ENCODE peak calls at places on chromosomes 6 and 20, in seven cellular contexts. Y is sigmoid colon, G is ovary, V is OCI-LY7, K is choroid plexus epithelial cell, P is HFF-Myc, H is H7. C is an unnamed sample.

GRCh38 chr6:120378582-120379220 is 955.6 kb downstream of the TBC1D32 start:
- DNase-seq in G (no peak), K (peak; percentile 26), P (no peak), Y (no peak), V (peak; percentile 64), H (peak; percentile 28), C (no peak)

GRCh38 chr20:62764156-62764935 is 31.9 kb upstream of the MRGBP start:
- DNase-seq in H (no peak), G (no peak), P (no peak), Y (no peak), V (no peak), K (no peak), C (no peak)

GRCh38 chr20:7459123-7459522 is 481.1 kb downstream of the HAO1 start:
- DNase-seq in Y (no peak), V (no peak), K (peak; percentile 50), G (no peak), P (no peak), H (no peak), C (no peak)

GRCh38 chr6:17336425-17336824 is 55.3 kb downstream of the RBM24 start:
- DNase-seq in Y (no peak), P (peak; percentile 65), H (no peak), V (no peak), K (peak; percentile 67), G (no peak), C (no peak)

GRCh38 chr20:19275630-19276071 is 63.2 kb downstream of the SLC24A3 start:
- DNase-seq in H (no peak), V (no peak), G (peak; percentile 87), P (no peak), K (peak; percentile 88), Y (peak; percentile 93), C (no peak)

GRCh38 chr20:39036851-39037250 is 74.7 kb downstream of the DHX35 start:
- DNase-seq in V (no peak), K (no peak), H (no peak), G (no peak), P (no peak), Y (peak; percentile 73), C (no peak)

GRCh38 chr20:18166939-18167338 is 29.3 kb downstream of the KAT14 start:
- DNase-seq in H (no peak), G (no peak), K (no peak), V (peak; percentile 3), Y (no peak), P (no peak), C (no peak)

GRCh38 chr6:45586216-45587171 is 208.8 kb upstream of the SUPT3H start:
- DNase-seq in K (no peak), P (no peak), G (no peak), Y (no peak), V (peak; percentile 9), H (peak; percentile 17), C (no peak)

GRCh38 chr20:1377984-1378742 is 14.7 kb downstream of the FKBP1A start:
- DNase-seq in V (no peak), G (no peak), H (no peak), Y (no peak), P (no peak), K (peak; percentile 50), C (no peak)

GRCh38 chr6:137823826-137824501 is 43.1 kb upstream of the TNFAIP3 start:
- DNase-seq in P (peak; percentile 9), K (peak; percentile 71), V (no peak), H (no peak), Y (peak; percentile 93), G (peak; percentile 52), C (peak; percentile 23)

GRCh38 chr20:45840700-45841198 is 7.2 kb downstream of the SNX21 start:
- DNase-seq in Y (no peak), G (no peak), H (no peak), K (no peak), V (no peak), P (no peak), C (no peak)

GRCh38 chr6:41581381-41581991 is 35.3 kb downstream of the FOXP4 start:
- DNase-seq in K (peak; percentile 89), Y (peak; percentile 80), P (no peak), G (no peak), V (no peak), H (no peak), C (no peak)

GRCh38 chr6:71392286-71392685 is 103.7 kb downstream of the OGFRL1 start:
- DNase-seq in K (no peak), P (no peak), H (no peak), Y (no peak), G (no peak), V (no peak), C (no peak)

GRCh38 chr6:56683882-56684281 is 41.2 kb upstream of the DST start:
- DNase-seq in K (peak; percentile 88), V (no peak), G (no peak), H (no peak), P (no peak), Y (no peak), C (peak; percentile 69)

GRCh38 chr6:159695984-159696383 is 2.9 kb upstream of the SOD2 start:
- DNase-seq in K (no peak), P (no peak), H (no peak), G (no peak), Y (no peak), V (no peak), C (no peak)

GRCh38 chr6:105210932-105211531 is 31.2 kb upstream of the POPDC3 start:
- DNase-seq in H (no peak), V (no peak), K (no peak), G (no peak), Y (no peak), P (no peak), C (no peak)

GRCh38 chr6:121600389-121601233 is 165.2 kb downstream of the GJA1 start:
- DNase-seq in H (no peak), K (peak; percentile 27), G (no peak), P (no peak), V (no peak), Y (no peak), C (no peak)

GRCh38 chr20:35305682-35306556 is 13.7 kb upstream of the FAM83C start:
- DNase-seq in P (peak; percentile 95), G (no peak), Y (no peak), H (no peak), K (peak; percentile 99), V (no peak), C (peak; percentile 97)

GRCh38 chr6:150627154-150627553 is 27.5 kb downstream of the PLEKHG1 start:
- DNase-seq in H (no peak), G (no peak), K (no peak), Y (no peak), P (no peak), V (no peak), C (no peak)

GRCh38 chr6:527989-528673 is 128.8 kb downstream of the HUS1B start:
- DNase-seq in P (no peak), K (no peak), V (no peak), G (no peak), Y (no peak), H (no peak), C (no peak)

GRCh38 chr6:159043236-159043635 is 1.6 kb downstream of the TAGAP start:
- DNase-seq in Y (no peak), G (no peak), H (no peak), V (peak; percentile 39), K (peak; percentile 4), P (no peak), C (no peak)

DNA sequence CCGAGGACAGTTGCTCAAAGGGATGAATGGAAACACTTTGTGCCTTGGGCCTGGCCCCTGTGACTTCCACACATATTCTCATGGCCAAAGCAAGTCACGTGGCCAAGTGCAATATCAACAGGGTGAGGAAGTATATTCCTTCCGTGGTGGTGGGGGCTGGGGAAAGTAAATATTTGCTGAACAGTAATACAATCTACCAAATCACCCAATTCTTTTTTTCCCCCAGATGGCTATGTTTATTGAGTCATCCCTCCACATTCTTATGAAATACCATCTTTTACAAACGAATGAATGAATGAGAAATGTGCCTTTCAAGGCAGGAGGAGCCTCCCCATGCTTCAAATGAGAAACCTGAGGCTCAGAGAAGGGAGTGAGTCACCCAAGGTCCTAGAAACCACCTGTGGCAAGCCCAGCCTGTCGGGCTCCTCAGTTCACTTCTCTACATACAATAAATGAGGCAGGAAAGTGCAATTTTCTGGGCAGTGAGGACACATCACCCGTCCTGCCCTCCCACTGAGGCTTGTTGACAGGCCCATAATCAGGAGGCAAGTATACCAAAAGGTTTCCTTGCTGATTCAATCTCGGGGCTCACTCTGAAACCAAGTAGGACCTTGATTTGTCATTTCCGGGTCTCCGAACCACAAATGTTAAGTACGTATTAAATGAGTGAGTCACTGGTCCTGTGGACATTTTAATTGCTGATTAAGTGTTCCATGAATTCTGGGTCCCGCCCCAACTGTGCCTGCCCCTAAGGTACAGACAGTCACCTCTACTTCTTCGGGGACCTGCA is 25.3 kb upstream of the TOP1 start:
- DNase-seq in H (no peak), Y (peak; percentile 94), G (no peak), V (no peak), K (peak; percentile 99), P (peak; percentile 97), C (peak; percentile 98)
- H3K4me3 ChIP-seq in H (peak overlapping the region; percentile 7), Y (no peak overlapping the region), G (no peak overlapping the region), V (no peak overlapping the region), K (peak overlapping the region; percentile 45), P (peak overlapping the region; percentile 25), C (peak overlapping the region; percentile 36)

GRCh38 chr6:169425628-169426370 is 172.2 kb upstream of the THBS2 start:
- DNase-seq in P (no peak), G (peak; percentile 48), V (no peak), K (peak; percentile 50), Y (no peak), H (no peak), C (no peak)

GRCh38 chr6:169428532-169428931 is 174.9 kb upstream of the THBS2 start:
- DNase-seq in H (peak; percentile 76), G (peak; percentile 82), V (no peak), P (no peak), K (peak; percentile 65), Y (peak; percentile 70), C (no peak)

GRCh38 chr6:169429001-169429400 is 175.4 kb upstream of the THBS2 start:
- DNase-seq in K (no peak), Y (no peak), P (no peak), G (no peak), V (no peak), H (peak; percentile 32), C (no peak)

GRCh38 chr6:169426611-169427010 is 173.0 kb upstream of the THBS2 start:
- DNase-seq in P (no peak), Y (no peak), V (no peak), G (no peak), H (peak; percentile 32), K (no peak), C (no peak)

GRCh38 chr6:169427856-169428255 is 174.2 kb upstream of the THBS2 start:
- DNase-seq in V (no peak), G (peak; percentile 76), K (peak; percentile 94), P (no peak), Y (peak; percentile 74), H (peak; percentile 73), C (no peak)
- H3K4me3 ChIP-seq in V (no peak overlapping the region), G (no peak overlapping the region), K (no peak overlapping the region), P (no peak overlapping the region), Y (no peak overlapping the region), H (no peak overlapping the region), C (no peak overlapping the region)

GRCh38 chr6:143962644-143962929 is 45.5 kb downstream of the PLAGL1 start:
- DNase-seq in K (peak; percentile 64), H (no peak), V (no peak), P (peak; percentile 17), G (no peak), Y (no peak), C (peak; percentile 26)
- H3K4me3 ChIP-seq in K (no peak overlapping the region), H (no peak overlapping the region), V (no peak overlapping the region), P (no peak overlapping the region), G (no peak overlapping the region), Y (no peak overlapping the region), C (no peak overlapping the region)

DNA sequence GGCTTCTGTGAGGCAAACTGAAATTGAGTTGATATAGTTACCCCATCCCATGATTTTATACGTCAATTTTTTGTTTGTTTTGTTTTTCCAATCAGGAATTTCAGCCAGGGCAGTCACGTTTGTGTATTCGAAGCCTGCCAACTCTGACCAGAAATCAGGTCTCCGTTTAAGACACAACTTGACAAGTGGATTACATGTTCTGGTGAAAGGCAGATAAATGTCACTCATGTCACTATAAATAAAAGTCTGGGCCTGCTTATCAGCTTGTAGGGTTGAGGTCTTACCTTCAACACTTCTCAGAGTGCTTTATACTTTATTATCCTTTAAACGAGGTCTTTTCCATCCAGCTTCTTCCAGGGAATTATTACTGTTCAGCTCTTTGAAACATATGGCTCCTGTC is 8.4 kb upstream of the XRN2 start:
- DNase-seq in V (no peak), K (no peak), H (no peak), G (no peak), P (no peak), Y (no peak), C (no peak)
- H3K4me3 ChIP-seq in V (no peak overlapping the region), K (no peak overlapping the region), H (no peak overlapping the region), G (no peak overlapping the region), P (no peak overlapping the region), Y (no peak overlapping the region), C (no peak overlapping the region)

C was measured in BJ.